ENCODE peak calls at places on chromosome 18, in seven cellular contexts. Z is Panc1, T is SK-N-SH, L is A549, Q is HL-60, K is K562, A is HCT116. F is an unnamed sample.

GRCh38 chr18:55275042-55275897 is 312.7 kb downstream of the TCF4 start:
- DNase-seq in Z (no peak), T (no peak), L (peak), Q (no peak), K (no peak), A (no peak), F (no peak)

GRCh38 chr18:49227456-49227855 is 233.0 kb downstream of the DYM start:
- DNase-seq in Z (no peak), T (no peak), L (no peak), Q (no peak), K (no peak), A (no peak), F (no peak)

GRCh38 chr18:22709288-22710060 is 223.7 kb upstream of the RBBP8 start:
- DNase-seq in Z (no peak), T (no peak), L (peak), Q (no peak), K (no peak), A (no peak), F (no peak)

GRCh38 chr18:6479699-6480098 is 65.0 kb upstream of the L3MBTL4 start:
- DNase-seq in Z (no peak), T (no peak), L (no peak), Q (no peak), K (no peak), A (no peak), F (no peak)

GRCh38 chr18:48548404-48548771 is 9.6 kb downstream of the CTIF start:
- DNase-seq in Z (no peak), T (no peak), L (no peak), Q (peak), K (no peak), A (no peak), F (no peak)

GRCh38 chr18:23012249-23012648 is 79.1 kb downstream of the RBBP8 start:
- DNase-seq in Z (no peak), T (no peak), L (no peak), Q (no peak), K (no peak), A (no peak), F (no peak)

GRCh38 chr18:5424903-5425302 is 118.9 kb downstream of the EPB41L3 start:
- DNase-seq in Z (no peak), T (no peak), L (peak), Q (peak), K (no peak), A (no peak), F (peak)

GRCh38 chr18:78856569-78857200 is 122.9 kb upstream of the SALL3 start:
- DNase-seq in Z (no peak), T (no peak), L (no peak), Q (no peak), K (no peak), A (no peak), F (no peak)

GRCh38 chr18:72762505-72763122 is 105.2 kb downstream of the NETO1 start:
- DNase-seq in Z (peak), T (peak), L (peak), Q (peak), K (peak), A (peak), F (peak)

GRCh38 chr18:65547046-65547445 is 203.8 kb upstream of the CDH7 start:
- DNase-seq in Z (no peak), T (no peak), L (no peak), Q (no peak), K (no peak), A (no peak), F (no peak)

GRCh38 chr18:23238152-23238531 is 102.9 kb downstream of the CABLES1 start:
- DNase-seq in Z (no peak), T (no peak), L (no peak), Q (no peak), K (no peak), A (no peak), F (no peak)

GRCh38 chr18:42442661-42443060 is 487.6 kb downstream of the PIK3C3 start:
- DNase-seq in Z (no peak), T (no peak), L (no peak), Q (no peak), K (no peak), A (no peak), F (no peak)

GRCh38 chr18:46411862-46412690 is 244.9 kb downstream of the LOXHD1 start:
- DNase-seq in Z (no peak), T (peak), L (no peak), Q (no peak), K (no peak), A (no peak), F (no peak)

GRCh38 chr18:21315741-21316187 is 73.7 kb downstream of the GREB1L start:
- DNase-seq in Z (no peak), T (no peak), L (peak), Q (no peak), K (no peak), A (peak), F (peak)

GRCh38 chr18:57856128-57856527 is 53.0 kb upstream of the ATP8B1 start:
- DNase-seq in Z (no peak), T (no peak), L (no peak), Q (no peak), K (no peak), A (no peak), F (no peak)

GRCh38 chr18:44893045-44893706 is 212.5 kb downstream of the SETBP1 start:
- DNase-seq in Z (no peak), T (no peak), L (no peak), Q (no peak), K (no peak), A (no peak), F (no peak)

GRCh38 chr18:33369711-33370449 is 70.6 kb downstream of the CCDC178 start:
- DNase-seq in Z (no peak), T (no peak), L (peak), Q (no peak), K (no peak), A (no peak), F (no peak)

GRCh38 chr18:46386788-46387187 is 270.2 kb downstream of the LOXHD1 start:
- DNase-seq in Z (no peak), T (no peak), L (no peak), Q (no peak), K (no peak), A (no peak), F (no peak)

GRCh38 chr18:36179562-36180334 is 7.5 kb upstream of the MOCOS start:
- DNase-seq in Z (no peak), T (no peak), L (no peak), Q (peak), K (no peak), A (no peak), F (no peak)

GRCh38 chr18:74050807-74051206 is 96.8 kb downstream of the FBXO15 start:
- DNase-seq in Z (no peak), T (no peak), L (no peak), Q (no peak), K (no peak), A (no peak), F (no peak)

GRCh38 chr18:14174706-14175085 is 42.5 kb upstream of the ZNF519 start:
- DNase-seq in Z (no peak), T (no peak), L (no peak), Q (no peak), K (no peak), A (no peak), F (no peak)

GRCh38 chr18:30652377-30652776 is 390.2 kb downstream of the DSC3 start:
- DNase-seq in Z (no peak), T (no peak), L (no peak), Q (no peak), K (no peak), A (no peak), F (no peak)

DNA sequence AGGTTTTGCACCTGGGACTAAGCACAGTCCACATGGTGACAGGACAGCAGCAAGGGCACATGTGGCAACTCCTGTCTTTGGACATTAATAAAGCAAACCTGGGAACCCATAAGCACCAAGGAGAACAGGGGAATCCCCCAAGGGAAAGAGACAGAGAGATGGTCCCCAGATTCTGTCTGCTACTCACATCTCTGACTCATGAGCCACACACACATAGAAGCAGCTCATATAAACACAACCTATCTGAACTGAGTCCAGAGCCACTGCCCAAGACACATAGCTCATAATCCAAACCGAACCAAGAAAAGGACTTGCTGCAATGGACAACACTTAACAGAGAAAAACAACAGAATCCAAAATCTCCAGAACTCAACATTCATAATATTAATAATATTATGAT is 82.5 kb downstream of the OSBPL1A start:
- DNase-seq in Z (no peak), T (no peak), L (no peak), Q (no peak), K (no peak), A (no peak), F (no peak)
- TF ChIP-seq REST in Z (no peak), T (no peak), L (no peak), Q (no peak), K (no peak), A (no peak), F (no peak)

GRCh38 chr18:76450452-76450851 is 44.6 kb downstream of the ZNF516 start:
- DNase-seq in Z (no peak), T (no peak), L (no peak), Q (no peak), K (no peak), A (no peak), F (no peak)
- TF ChIP-seq REST in Z (no peak), T (no peak), L (no peak), Q (no peak), K (no peak), A (no peak), F (no peak)

DNA sequence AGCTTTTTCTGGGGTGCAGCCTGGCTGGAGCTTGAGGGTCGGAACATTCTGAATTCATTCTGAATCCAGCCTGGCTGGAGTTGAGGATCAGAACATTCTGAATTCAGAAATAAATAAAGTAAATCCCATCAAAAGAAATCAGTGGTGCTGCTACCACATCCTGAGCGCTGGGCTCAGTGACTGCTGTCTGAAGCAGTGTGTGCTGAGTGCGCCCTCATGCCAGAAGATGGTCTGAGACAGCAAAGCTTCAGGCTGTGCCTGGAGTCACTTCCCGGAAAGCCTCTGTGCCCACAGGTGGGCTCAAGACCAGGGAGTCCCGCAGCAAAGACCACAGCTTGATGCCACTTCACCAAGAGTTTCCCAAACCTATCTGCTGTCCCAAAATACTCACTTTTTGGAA is 187.9 kb downstream of the VAPA start:
- DNase-seq in Z (no peak), T (no peak), L (no peak), Q (no peak), K (no peak), A (no peak), F (no peak)
- TF ChIP-seq REST in Z (no peak), T (no peak), L (no peak), Q (no peak), K (no peak), A (no peak), F (no peak)

GRCh38 chr18:741931-742512 is 29.6 kb upstream of the ENOSF1 start:
- DNase-seq in Z (peak), T (peak), L (peak), Q (peak), K (peak), A (peak), F (peak)
- TF ChIP-seq REST in Z (no peak), T (no peak), L (no peak), Q (no peak), K (no peak), A (no peak), F (no peak)

GRCh38 chr18:8890957-8891464 is 185.7 kb downstream of the MTCL1 start:
- DNase-seq in Z (peak), T (no peak), L (peak), Q (no peak), K (peak), A (peak), F (peak)
- TF ChIP-seq REST in Z (no peak), T (peak), L (no peak), Q (no peak), K (no peak), A (no peak), F (no peak)

GRCh38 chr18:12246849-12247808 is 7.0 kb upstream of the CIDEA start:
- DNase-seq in Z (no peak), T (peak), L (peak), Q (no peak), K (peak), A (no peak), F (peak)
- TF ChIP-seq REST in Z (no peak), T (peak), L (no peak), Q (peak), K (no peak), A (no peak), F (no peak)

DNA sequence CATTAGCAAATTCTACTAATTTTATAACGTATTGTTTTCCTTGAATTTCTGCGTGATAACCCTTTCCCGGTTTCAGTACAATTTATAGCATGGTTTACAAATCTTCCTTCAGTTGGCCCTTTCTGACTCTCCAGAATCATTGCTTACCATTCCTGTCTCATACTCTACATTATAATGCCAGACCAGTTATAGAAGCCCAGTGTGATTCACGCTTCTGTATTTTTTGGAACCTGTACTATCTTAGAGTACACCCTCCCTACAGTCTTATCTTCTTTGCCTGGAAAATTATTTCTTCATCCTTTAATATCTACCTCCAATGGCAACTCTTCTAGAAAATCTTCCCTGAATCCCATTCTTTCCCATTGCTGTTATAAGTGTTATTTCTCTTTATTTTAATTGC is 391.6 kb upstream of the SYT4 start:
- DNase-seq in Z (no peak), T (no peak), L (no peak), Q (no peak), K (no peak), A (no peak), F (no peak)
- TF ChIP-seq REST in Z (no peak), T (no peak), L (no peak), Q (no peak), K (no peak), A (no peak), F (no peak)

GRCh38 chr18:51668101-51668500 is 470.6 kb upstream of the MEX3C start:
- DNase-seq in Z (peak), T (peak), L (peak), Q (peak), K (peak), A (peak), F (peak)

GRCh38 chr18:51668632-51669031 is 471.2 kb upstream of the MEX3C start:
- DNase-seq in Z (no peak), T (no peak), L (no peak), Q (no peak), K (no peak), A (no peak), F (no peak)

GRCh38 chr18:51664236-51664635 is 466.8 kb upstream of the MEX3C start:
- DNase-seq in Z (no peak), T (no peak), L (no peak), Q (no peak), K (no peak), A (no peak), F (no peak)

GRCh38 chr18:51666717-51667320 is 469.3 kb upstream of the MEX3C start:
- DNase-seq in Z (no peak), T (peak), L (peak), Q (no peak), K (no peak), A (no peak), F (no peak)
- TF ChIP-seq REST in Z (no peak), T (no peak), L (no peak), Q (no peak), K (no peak), A (no peak), F (no peak)